ENCODE peak calls at places on chromosomes 2 and 18, in ten cellular contexts. One of them, this sample, is unnamed.

GRCh38 chr2:216426938-216427337 is 14.7 kb downstream of the SMARCAL1 start:
- DNase-seq in NCI-H774: no peak
- DNase-seq in body of pancreas: no peak
- DNase-seq in fibroblast of lung: peak
- DNase-seq in GOT3: no peak
- DNase-seq in cardiac muscle cell: no peak
- DNase-seq in nephron progenitor cell: no peak
- DNase-seq in Daoy: peak
- DNase-seq in psoas muscle: no peak
- DNase-seq in GM23338: no peak
- DNase-seq in this sample: no peak

GRCh38 chr18:30139631-30140287 is 902.8 kb downstream of the DSC3 start:
- DNase-seq in NCI-H774: no peak
- DNase-seq in body of pancreas: no peak
- DNase-seq in fibroblast of lung: no peak
- DNase-seq in GOT3: no peak
- DNase-seq in cardiac muscle cell: no peak
- DNase-seq in nephron progenitor cell: no peak
- DNase-seq in Daoy: no peak
- DNase-seq in psoas muscle: no peak
- DNase-seq in GM23338: peak
- DNase-seq in this sample: peak

GRCh38 chr2:42978887-42979415 is 186.6 kb upstream of the HAAO start:
- DNase-seq in NCI-H774: no peak
- DNase-seq in body of pancreas: peak
- DNase-seq in fibroblast of lung: no peak
- DNase-seq in GOT3: no peak
- DNase-seq in cardiac muscle cell: no peak
- DNase-seq in nephron progenitor cell: no peak
- DNase-seq in Daoy: no peak
- DNase-seq in psoas muscle: no peak
- DNase-seq in GM23338: no peak
- DNase-seq in this sample: no peak

GRCh38 chr2:58853420-58853819 is 612.3 kb upstream of the FANCL start:
- DNase-seq in NCI-H774: no peak
- DNase-seq in body of pancreas: no peak
- DNase-seq in fibroblast of lung: no peak
- DNase-seq in GOT3: no peak
- DNase-seq in cardiac muscle cell: peak
- DNase-seq in nephron progenitor cell: no peak
- DNase-seq in Daoy: peak
- DNase-seq in psoas muscle: no peak
- DNase-seq in GM23338: peak
- DNase-seq in this sample: peak

GRCh38 chr2:24453379-24454073 is 37.5 kb upstream of the NCOA1 start:
- DNase-seq in NCI-H774: no peak
- DNase-seq in body of pancreas: no peak
- DNase-seq in fibroblast of lung: no peak
- DNase-seq in GOT3: no peak
- DNase-seq in cardiac muscle cell: no peak
- DNase-seq in nephron progenitor cell: no peak
- DNase-seq in Daoy: no peak
- DNase-seq in psoas muscle: no peak
- DNase-seq in GM23338: no peak
- DNase-seq in this sample: no peak

GRCh38 chr2:232028631-232029030 is 67.1 kb downstream of the DIS3L2 start:
- DNase-seq in NCI-H774: no peak
- DNase-seq in body of pancreas: no peak
- DNase-seq in fibroblast of lung: peak
- DNase-seq in GOT3: no peak
- DNase-seq in cardiac muscle cell: no peak
- DNase-seq in nephron progenitor cell: no peak
- DNase-seq in Daoy: no peak
- DNase-seq in psoas muscle: no peak
- DNase-seq in GM23338: no peak
- DNase-seq in this sample: no peak

GRCh38 chr2:120314656-120315366 is 31.1 kb upstream of the INHBB start:
- DNase-seq in NCI-H774: no peak
- DNase-seq in body of pancreas: peak
- DNase-seq in fibroblast of lung: no peak
- DNase-seq in GOT3: no peak
- DNase-seq in cardiac muscle cell: no peak
- DNase-seq in nephron progenitor cell: no peak
- DNase-seq in Daoy: no peak
- DNase-seq in psoas muscle: no peak
- DNase-seq in GM23338: no peak
- DNase-seq in this sample: no peak

GRCh38 chr2:99572380-99572779 is 82.6 kb upstream of the REV1 start:
- DNase-seq in NCI-H774: no peak
- DNase-seq in body of pancreas: no peak
- DNase-seq in fibroblast of lung: peak
- DNase-seq in GOT3: no peak
- DNase-seq in cardiac muscle cell: no peak
- DNase-seq in nephron progenitor cell: no peak
- DNase-seq in Daoy: peak
- DNase-seq in psoas muscle: no peak
- DNase-seq in GM23338: peak
- DNase-seq in this sample: no peak

GRCh38 chr18:9918016-9918680 is 4.3 kb downstream of the VAPA start:
- DNase-seq in NCI-H774: no peak
- DNase-seq in body of pancreas: no peak
- DNase-seq in fibroblast of lung: peak
- DNase-seq in GOT3: no peak
- DNase-seq in cardiac muscle cell: no peak
- DNase-seq in nephron progenitor cell: no peak
- DNase-seq in Daoy: no peak
- DNase-seq in psoas muscle: no peak
- DNase-seq in GM23338: no peak
- DNase-seq in this sample: no peak

GRCh38 chr2:67854103-67854502 is 208.7 kb downstream of the C1D start:
- DNase-seq in NCI-H774: no peak
- DNase-seq in body of pancreas: no peak
- DNase-seq in fibroblast of lung: no peak
- DNase-seq in GOT3: no peak
- DNase-seq in cardiac muscle cell: no peak
- DNase-seq in nephron progenitor cell: no peak
- DNase-seq in Daoy: no peak
- DNase-seq in psoas muscle: no peak
- DNase-seq in GM23338: no peak
- DNase-seq in this sample: no peak

GRCh38 chr2:145421841-145422240 is 901.9 kb upstream of the ZEB2 start:
- DNase-seq in NCI-H774: no peak
- DNase-seq in body of pancreas: no peak
- DNase-seq in fibroblast of lung: peak
- DNase-seq in GOT3: no peak
- DNase-seq in cardiac muscle cell: no peak
- DNase-seq in nephron progenitor cell: no peak
- DNase-seq in Daoy: no peak
- DNase-seq in psoas muscle: no peak
- DNase-seq in GM23338: no peak
- DNase-seq in this sample: no peak

GRCh38 chr2:55140316-55141219 is 90.3 kb upstream of the RTN4 start:
- DNase-seq in NCI-H774: no peak
- DNase-seq in body of pancreas: no peak
- DNase-seq in fibroblast of lung: no peak
- DNase-seq in GOT3: no peak
- DNase-seq in cardiac muscle cell: no peak
- DNase-seq in nephron progenitor cell: no peak
- DNase-seq in Daoy: no peak
- DNase-seq in psoas muscle: no peak
- DNase-seq in GM23338: no peak
- DNase-seq in this sample: peak

GRCh38 chr2:46584134-46584533 is 104.8 kb downstream of the TMEM247 start:
- DNase-seq in NCI-H774: no peak
- DNase-seq in body of pancreas: no peak
- DNase-seq in fibroblast of lung: no peak
- DNase-seq in GOT3: no peak
- DNase-seq in cardiac muscle cell: no peak
- DNase-seq in nephron progenitor cell: no peak
- DNase-seq in Daoy: no peak
- DNase-seq in psoas muscle: no peak
- DNase-seq in GM23338: no peak
- DNase-seq in this sample: no peak

GRCh38 chr2:223692227-223692947 is 90.2 kb upstream of the SCG2 start:
- DNase-seq in NCI-H774: no peak
- DNase-seq in body of pancreas: peak
- DNase-seq in fibroblast of lung: peak
- DNase-seq in GOT3: no peak
- DNase-seq in cardiac muscle cell: peak
- DNase-seq in nephron progenitor cell: peak
- DNase-seq in Daoy: peak
- DNase-seq in psoas muscle: no peak
- DNase-seq in GM23338: peak
- DNase-seq in this sample: peak

GRCh38 chr2:96907405-96908041 is 37.6 kb upstream of the SEMA4C start:
- DNase-seq in NCI-H774: no peak
- DNase-seq in body of pancreas: peak
- DNase-seq in fibroblast of lung: peak
- DNase-seq in GOT3: no peak
- DNase-seq in cardiac muscle cell: peak
- DNase-seq in nephron progenitor cell: peak
- DNase-seq in Daoy: peak
- DNase-seq in psoas muscle: peak
- DNase-seq in GM23338: peak
- DNase-seq in this sample: peak

GRCh38 chr18:6747646-6748045 is 18.1 kb downstream of the ARHGAP28 start:
- DNase-seq in NCI-H774: no peak
- DNase-seq in body of pancreas: peak
- DNase-seq in fibroblast of lung: peak
- DNase-seq in GOT3: no peak
- DNase-seq in cardiac muscle cell: no peak
- DNase-seq in nephron progenitor cell: no peak
- DNase-seq in Daoy: peak
- DNase-seq in psoas muscle: no peak
- DNase-seq in GM23338: no peak
- DNase-seq in this sample: no peak

GRCh38 chr2:101328474-101329007 is 20.0 kb upstream of the RNF149 start:
- DNase-seq in NCI-H774: no peak
- DNase-seq in body of pancreas: no peak
- DNase-seq in fibroblast of lung: peak
- DNase-seq in GOT3: no peak
- DNase-seq in cardiac muscle cell: no peak
- DNase-seq in nephron progenitor cell: no peak
- DNase-seq in Daoy: peak
- DNase-seq in psoas muscle: no peak
- DNase-seq in GM23338: no peak
- DNase-seq in this sample: no peak

GRCh38 chr2:147273106-147273505 is 571.7 kb upstream of the ACVR2A start:
- DNase-seq in NCI-H774: no peak
- DNase-seq in body of pancreas: no peak
- DNase-seq in fibroblast of lung: no peak
- DNase-seq in GOT3: no peak
- DNase-seq in cardiac muscle cell: no peak
- DNase-seq in nephron progenitor cell: no peak
- DNase-seq in Daoy: no peak
- DNase-seq in psoas muscle: no peak
- DNase-seq in GM23338: peak
- DNase-seq in this sample: no peak